ENCODE peak calls at places on chromosomes 4 and X, in five cellular contexts. One of them, this sample, is unnamed.

GRCh38 chr4:154691229-154691628 is 52.6 kb upstream of the LRAT start:
- DNase-seq in ureter: no peak
- DNase-seq in T-cell: no peak
- DNase-seq in AG09309: no peak
- DNase-seq in neural progenitor cell: no peak
- DNase-seq in this sample: no peak

GRCh38 chrX:8679572-8679971 is 52.4 kb downstream of the ANOS1 start:
- DNase-seq in ureter: no peak
- DNase-seq in T-cell: no peak
- DNase-seq in AG09309: no peak
- DNase-seq in neural progenitor cell: no peak
- DNase-seq in this sample: no peak

GRCh38 chr4:141782205-141782604 is 145.8 kb downstream of the IL15 start:
- DNase-seq in ureter: no peak
- DNase-seq in T-cell: no peak
- DNase-seq in AG09309: no peak
- DNase-seq in neural progenitor cell: no peak
- DNase-seq in this sample: no peak

GRCh38 chrX:39144965-39145364 is 343.7 kb downstream of the MID1IP1 start:
- DNase-seq in ureter: no peak
- DNase-seq in T-cell: no peak
- DNase-seq in AG09309: no peak
- DNase-seq in neural progenitor cell: no peak
- DNase-seq in this sample: no peak

GRCh38 chr4:54571293-54571723 is 86.4 kb upstream of the KIT start:
- DNase-seq in ureter: no peak
- DNase-seq in T-cell: no peak
- DNase-seq in AG09309: no peak
- DNase-seq in neural progenitor cell: no peak
- DNase-seq in this sample: no peak

GRCh38 chrX:119853449-119853848 is 686 bp upstream of the UPF3B start:
- DNase-seq in ureter: no peak
- DNase-seq in T-cell: no peak
- DNase-seq in AG09309: no peak
- DNase-seq in neural progenitor cell: peak
- DNase-seq in this sample: no peak

GRCh38 chr4:128688846-128689467 is 120.5 kb upstream of the JADE1 start:
- DNase-seq in ureter: no peak
- DNase-seq in T-cell: no peak
- DNase-seq in AG09309: no peak
- DNase-seq in neural progenitor cell: no peak
- DNase-seq in this sample: no peak

GRCh38 chr4:140556372-140557085 is 12.2 kb downstream of the UCP1 start:
- DNase-seq in ureter: no peak
- DNase-seq in T-cell: no peak
- DNase-seq in AG09309: no peak
- DNase-seq in neural progenitor cell: no peak
- DNase-seq in this sample: no peak

GRCh38 chr4:150394046-150394445 is 187.9 kb upstream of the MAB21L2 start:
- DNase-seq in ureter: no peak
- DNase-seq in T-cell: no peak
- DNase-seq in AG09309: no peak
- DNase-seq in neural progenitor cell: no peak
- DNase-seq in this sample: no peak

GRCh38 chr4:122854860-122855259 is 28.2 kb downstream of the FGF2 start:
- DNase-seq in ureter: no peak
- DNase-seq in T-cell: no peak
- DNase-seq in AG09309: no peak
- DNase-seq in neural progenitor cell: peak
- DNase-seq in this sample: no peak